ENCODE peak calls at places on chromosomes 3 and 15, in nine cellular contexts. One of them, this sample, is unnamed.
A peak's percentile ranks its signal among the peaks of the same experiment; 100 is the strongest.

GRCh38 chr3:176650478-176650877 is 546.8 kb downstream of the TBL1XR1 start:
- DNase-seq in GM23338: no peak
- DNase-seq in Panc1: no peak
- DNase-seq in HepG2: no peak
- DNase-seq in A549: peak; percentile 9
- DNase-seq in HCT116: no peak
- DNase-seq in K562: peak; percentile 27
- DNase-seq in SK-N-SH: no peak
- DNase-seq in GM12878: no peak
- DNase-seq in this sample: no peak

GRCh38 chr3:138686771-138687221 is 78.2 kb downstream of the FAIM start:
- DNase-seq in GM23338: no peak
- DNase-seq in Panc1: no peak
- DNase-seq in HepG2: peak; percentile 89
- DNase-seq in A549: peak; percentile 52
- DNase-seq in HCT116: no peak
- DNase-seq in K562: peak; percentile 82
- DNase-seq in SK-N-SH: no peak
- DNase-seq in GM12878: peak; percentile 82
- DNase-seq in this sample: no peak

GRCh38 chr3:46429250-46429649 is 22.2 kb downstream of the CCRL2 start:
- DNase-seq in GM23338: no peak
- DNase-seq in Panc1: no peak
- DNase-seq in HepG2: no peak
- DNase-seq in A549: no peak
- DNase-seq in HCT116: no peak
- DNase-seq in K562: no peak
- DNase-seq in SK-N-SH: no peak
- DNase-seq in GM12878: no peak
- DNase-seq in this sample: no peak

GRCh38 chr3:52783211-52783555 is 5.8 kb downstream of the ITIH1 start:
- DNase-seq in GM23338: no peak
- DNase-seq in Panc1: no peak
- DNase-seq in HepG2: no peak
- DNase-seq in A549: no peak
- DNase-seq in HCT116: no peak
- DNase-seq in K562: no peak
- DNase-seq in SK-N-SH: no peak
- DNase-seq in GM12878: no peak
- DNase-seq in this sample: no peak

GRCh38 chr3:181755959-181756358 is 44.2 kb downstream of the SOX2 start:
- DNase-seq in GM23338: peak; percentile 70
- DNase-seq in Panc1: no peak
- DNase-seq in HepG2: no peak
- DNase-seq in A549: no peak
- DNase-seq in HCT116: no peak
- DNase-seq in K562: no peak
- DNase-seq in SK-N-SH: no peak
- DNase-seq in GM12878: no peak
- DNase-seq in this sample: no peak

GRCh38 chr15:38496151-38496550 is 42.2 kb downstream of the FAM98B start:
- DNase-seq in GM23338: peak; percentile 32
- DNase-seq in Panc1: no peak
- DNase-seq in HepG2: no peak
- DNase-seq in A549: no peak
- DNase-seq in HCT116: no peak
- DNase-seq in K562: no peak
- DNase-seq in SK-N-SH: no peak
- DNase-seq in GM12878: no peak
- DNase-seq in this sample: no peak

GRCh38 chr3:160757624-160758106 is 1.6 kb downstream of the PPM1L start:
- DNase-seq in GM23338: peak; percentile 53
- DNase-seq in Panc1: no peak
- DNase-seq in HepG2: no peak
- DNase-seq in A549: no peak
- DNase-seq in HCT116: no peak
- DNase-seq in K562: no peak
- DNase-seq in SK-N-SH: no peak
- DNase-seq in GM12878: no peak
- DNase-seq in this sample: no peak

GRCh38 chr3:12579456-12579855 is 22.6 kb downstream of the MKRN2 start:
- DNase-seq in GM23338: no peak
- DNase-seq in Panc1: no peak
- DNase-seq in HepG2: no peak
- DNase-seq in A549: no peak
- DNase-seq in HCT116: no peak
- DNase-seq in K562: no peak
- DNase-seq in SK-N-SH: no peak
- DNase-seq in GM12878: no peak
- DNase-seq in this sample: no peak

GRCh38 chr3:133851266-133851906 is 44.3 kb downstream of the RAB6B start:
- DNase-seq in GM23338: no peak
- DNase-seq in Panc1: no peak
- DNase-seq in HepG2: no peak
- DNase-seq in A549: no peak
- DNase-seq in HCT116: no peak
- DNase-seq in K562: peak; percentile 92
- DNase-seq in SK-N-SH: no peak
- DNase-seq in GM12878: no peak
- DNase-seq in this sample: no peak

GRCh38 chr3:58463181-58463941 is 28.5 kb upstream of the KCTD6 start:
- DNase-seq in GM23338: peak; percentile 88
- DNase-seq in Panc1: no peak
- DNase-seq in HepG2: peak; percentile 70
- DNase-seq in A549: peak; percentile 86
- DNase-seq in HCT116: peak; percentile 76
- DNase-seq in K562: peak; percentile 75
- DNase-seq in SK-N-SH: peak; percentile 85
- DNase-seq in GM12878: no peak
- DNase-seq in this sample: peak; percentile 69

GRCh38 chr15:78007965-78008886 is 69.3 kb downstream of the TBC1D2B start:
- DNase-seq in GM23338: no peak
- DNase-seq in Panc1: no peak
- DNase-seq in HepG2: no peak
- DNase-seq in A549: no peak
- DNase-seq in HCT116: no peak
- DNase-seq in K562: no peak
- DNase-seq in SK-N-SH: no peak
- DNase-seq in GM12878: no peak
- DNase-seq in this sample: no peak

GRCh38 chr3:16374047-16375019 is 109.3 kb downstream of the OXNAD1 start:
- DNase-seq in GM23338: no peak
- DNase-seq in Panc1: no peak
- DNase-seq in HepG2: no peak
- DNase-seq in A549: no peak
- DNase-seq in HCT116: no peak
- DNase-seq in K562: no peak
- DNase-seq in SK-N-SH: no peak
- DNase-seq in GM12878: no peak
- DNase-seq in this sample: no peak

GRCh38 chr3:66449411-66449931 is 51.4 kb downstream of the LRIG1 start:
- DNase-seq in GM23338: no peak
- DNase-seq in Panc1: no peak
- DNase-seq in HepG2: no peak
- DNase-seq in A549: no peak
- DNase-seq in HCT116: no peak
- DNase-seq in K562: no peak
- DNase-seq in SK-N-SH: no peak
- DNase-seq in GM12878: no peak
- DNase-seq in this sample: no peak

GRCh38 chr3:139234491-139234890 is 109.3 kb upstream of the MRPS22 start:
- DNase-seq in GM23338: no peak
- DNase-seq in Panc1: no peak
- DNase-seq in HepG2: no peak
- DNase-seq in A549: no peak
- DNase-seq in HCT116: no peak
- DNase-seq in K562: no peak
- DNase-seq in SK-N-SH: no peak
- DNase-seq in GM12878: no peak
- DNase-seq in this sample: no peak

GRCh38 chr3:148235566-148235965 is 462.1 kb upstream of the AGTR1 start:
- DNase-seq in GM23338: no peak
- DNase-seq in Panc1: no peak
- DNase-seq in HepG2: no peak
- DNase-seq in A549: no peak
- DNase-seq in HCT116: no peak
- DNase-seq in K562: no peak
- DNase-seq in SK-N-SH: no peak
- DNase-seq in GM12878: no peak
- DNase-seq in this sample: no peak

GRCh38 chr3:148232409-148232808 is 465.3 kb upstream of the AGTR1 start:
- DNase-seq in GM23338: no peak
- DNase-seq in Panc1: no peak
- DNase-seq in HepG2: no peak
- DNase-seq in A549: no peak
- DNase-seq in HCT116: no peak
- DNase-seq in K562: no peak
- DNase-seq in SK-N-SH: no peak
- DNase-seq in GM12878: no peak
- DNase-seq in this sample: no peak

GRCh38 chr3:148229107-148229506 is 468.6 kb upstream of the AGTR1 start:
- DNase-seq in GM23338: no peak
- DNase-seq in Panc1: no peak
- DNase-seq in HepG2: no peak
- DNase-seq in A549: no peak
- DNase-seq in HCT116: no peak
- DNase-seq in K562: no peak
- DNase-seq in SK-N-SH: no peak
- DNase-seq in GM12878: no peak
- DNase-seq in this sample: no peak

GRCh38 chr3:148230473-148230872 is 467.2 kb upstream of the AGTR1 start:
- DNase-seq in GM23338: no peak
- DNase-seq in Panc1: no peak
- DNase-seq in HepG2: no peak
- DNase-seq in A549: no peak
- DNase-seq in HCT116: no peak
- DNase-seq in K562: no peak
- DNase-seq in SK-N-SH: no peak
- DNase-seq in GM12878: no peak
- DNase-seq in this sample: no peak

GRCh38 chr3:148233403-148233802 is 464.3 kb upstream of the AGTR1 start:
- DNase-seq in GM23338: no peak
- DNase-seq in Panc1: no peak
- DNase-seq in HepG2: no peak
- DNase-seq in A549: no peak
- DNase-seq in HCT116: no peak
- DNase-seq in K562: no peak
- DNase-seq in SK-N-SH: no peak
- DNase-seq in GM12878: no peak
- DNase-seq in this sample: no peak
- TF ChIP-seq REST in GM23338: no peak
- TF ChIP-seq REST in Panc1: no peak
- TF ChIP-seq REST in HepG2: no peak
- TF ChIP-seq REST in A549: no peak
- TF ChIP-seq REST in HCT116: no peak
- TF ChIP-seq REST in K562: no peak
- TF ChIP-seq REST in SK-N-SH: no peak
- TF ChIP-seq REST in GM12878: no peak
- TF ChIP-seq REST in this sample: no peak

DNA sequence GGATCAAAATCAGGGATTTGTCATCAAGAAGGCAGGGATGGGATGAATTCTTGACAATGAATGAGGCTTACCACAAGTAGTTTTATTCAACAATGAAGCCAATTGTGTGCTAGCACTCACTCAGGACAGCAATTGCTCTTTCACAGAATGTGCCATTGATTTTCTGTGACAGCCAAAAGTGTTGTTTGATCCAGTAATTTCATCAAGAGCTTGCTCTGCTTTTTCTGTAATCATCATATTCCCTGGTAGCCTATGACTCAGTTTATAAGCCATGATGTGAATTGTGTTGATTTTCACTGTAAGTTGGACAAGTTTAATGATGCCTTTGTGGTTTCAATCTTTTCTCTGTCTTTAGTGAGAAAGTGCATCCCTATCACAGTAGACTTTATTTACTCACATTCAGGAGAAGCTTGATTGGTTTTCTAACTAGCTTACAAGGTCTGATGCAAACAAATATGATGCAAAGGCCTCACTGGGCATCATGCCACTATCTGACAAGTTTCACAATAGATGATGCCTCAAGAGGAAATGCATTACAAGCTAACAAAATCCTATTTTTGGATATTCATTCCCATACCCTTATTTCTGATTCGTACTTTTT is 13.6 kb upstream of the CSRNP1 start:
- DNase-seq in GM23338: no peak
- DNase-seq in Panc1: no peak
- DNase-seq in HepG2: no peak
- DNase-seq in A549: peak; percentile 78
- DNase-seq in HCT116: no peak
- DNase-seq in K562: no peak
- DNase-seq in SK-N-SH: no peak
- DNase-seq in GM12878: no peak
- DNase-seq in this sample: no peak
- TF ChIP-seq REST in GM23338: no peak
- TF ChIP-seq REST in Panc1: no peak
- TF ChIP-seq REST in HepG2: no peak
- TF ChIP-seq REST in A549: no peak
- TF ChIP-seq REST in HCT116: no peak
- TF ChIP-seq REST in K562: no peak
- TF ChIP-seq REST in SK-N-SH: no peak
- TF ChIP-seq REST in GM12878: no peak
- TF ChIP-seq REST in this sample: no peak

DNA sequence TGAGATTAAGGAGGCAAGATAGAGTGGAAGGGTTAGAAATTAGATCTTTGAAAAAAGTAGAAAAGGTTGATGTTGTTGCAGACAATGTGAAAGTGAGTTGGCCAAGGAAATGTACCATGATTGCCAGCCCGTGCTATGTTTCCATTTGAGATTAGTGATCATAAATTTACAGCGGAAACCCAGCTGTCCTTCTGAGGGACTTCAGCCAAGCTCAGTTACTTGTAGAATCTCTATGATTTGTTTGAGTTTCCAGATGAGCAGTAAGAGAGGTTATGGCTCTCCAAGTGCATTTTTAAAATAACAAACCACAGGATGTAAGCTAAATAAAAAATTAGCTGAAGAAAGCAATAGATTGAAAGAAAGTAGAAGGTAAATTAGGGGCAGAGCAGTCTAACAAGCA is 54.2 kb upstream of the RBMS3 start:
- DNase-seq in GM23338: no peak
- DNase-seq in Panc1: no peak
- DNase-seq in HepG2: no peak
- DNase-seq in A549: no peak
- DNase-seq in HCT116: no peak
- DNase-seq in K562: no peak
- DNase-seq in SK-N-SH: no peak
- DNase-seq in GM12878: no peak
- DNase-seq in this sample: no peak
- TF ChIP-seq REST in GM23338: no peak
- TF ChIP-seq REST in Panc1: no peak
- TF ChIP-seq REST in HepG2: no peak
- TF ChIP-seq REST in A549: no peak
- TF ChIP-seq REST in HCT116: no peak
- TF ChIP-seq REST in K562: no peak
- TF ChIP-seq REST in SK-N-SH: no peak
- TF ChIP-seq REST in GM12878: no peak
- TF ChIP-seq REST in this sample: no peak

DNA sequence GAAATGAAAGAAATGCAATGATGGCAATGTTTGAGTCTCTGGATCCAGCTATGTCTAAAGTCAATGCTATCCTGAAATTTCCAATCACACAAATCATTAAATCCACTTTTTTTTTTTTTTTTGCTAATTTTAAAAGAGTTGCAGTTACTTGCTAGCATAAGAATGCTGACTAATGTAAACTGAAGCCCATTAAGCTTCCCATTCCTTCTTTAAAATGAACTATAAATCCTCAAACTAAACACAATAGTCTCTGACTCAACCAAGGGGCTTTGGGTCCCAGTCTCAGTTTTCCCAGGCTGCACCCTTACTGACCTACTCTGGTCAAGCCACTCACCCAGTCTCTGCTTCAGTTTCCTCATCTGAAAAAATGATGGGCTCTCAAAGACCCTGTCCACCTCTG is 361.1 kb downstream of the ERC2 start:
- DNase-seq in GM23338: no peak
- DNase-seq in Panc1: no peak
- DNase-seq in HepG2: no peak
- DNase-seq in A549: no peak
- DNase-seq in HCT116: no peak
- DNase-seq in K562: no peak
- DNase-seq in SK-N-SH: no peak
- DNase-seq in GM12878: no peak
- DNase-seq in this sample: no peak
- TF ChIP-seq REST in GM23338: no peak
- TF ChIP-seq REST in Panc1: no peak
- TF ChIP-seq REST in HepG2: no peak
- TF ChIP-seq REST in A549: no peak
- TF ChIP-seq REST in HCT116: no peak
- TF ChIP-seq REST in K562: no peak
- TF ChIP-seq REST in SK-N-SH: no peak
- TF ChIP-seq REST in GM12878: no peak
- TF ChIP-seq REST in this sample: no peak

This sample was measured in HL-60.